ENCODE peak calls at places on chromosomes 4 and X, in six cellular contexts. F is dermis blood vessel endothelial cell; I is activated CD4-positive, CD25-positive, alpha-beta regulatory T cell; O is naive B cell; C is stimulated activated CD4-positive, alpha-beta T cell treated with anti-CD3 and anti-CD28 coated beads, Interleukin-1b, Interleukin-23, amount 100 ng/mL, for 24 hours; B is NCI-H1417. V is an unnamed sample.

GRCh38 chrX:132592880-132593279 is 104.0 kb upstream of the MBNL3 start:
- DNase-seq in O (peak; percentile 5), I (no peak), F (peak; percentile 32), B (peak; percentile 51), C (no peak), V (no peak)

GRCh38 chrX:8913665-8914409 is 112.7 kb upstream of the FAM9A start:
- DNase-seq in O (no peak), B (no peak), F (no peak), I (no peak), C (no peak), V (no peak)

GRCh38 chrX:110806145-110806544 is 10.5 kb upstream of the CHRDL1 start:
- DNase-seq in B (no peak), C (no peak), I (no peak), F (no peak), O (no peak), V (no peak)

GRCh38 chrX:149570668-149571067 is 16.6 kb downstream of the MAGEA9B start:
- DNase-seq in C (no peak), O (no peak), F (no peak), B (no peak), I (no peak), V (no peak)

GRCh38 chrX:121028419-121028818 is 19.0 kb upstream of the GLUD2 start:
- DNase-seq in C (no peak), I (no peak), O (no peak), F (peak; percentile 0), B (no peak), V (no peak)

GRCh38 chr4:80471701-80472100 is 136.2 kb downstream of the CFAP299 start:
- DNase-seq in O (no peak), I (no peak), F (no peak), B (peak; percentile 93), C (no peak), V (no peak)

GRCh38 chr4:93731448-93731847 is 97.1 kb upstream of the ATOH1 start:
- DNase-seq in F (no peak), C (no peak), O (no peak), B (no peak), I (no peak), V (no peak)

GRCh38 chr4:6932918-6933317 is 23.3 kb downstream of the TBC1D14 start:
- DNase-seq in I (no peak), O (no peak), B (no peak), C (no peak), F (no peak), V (no peak)

GRCh38 chr4:48079972-48080391 is 54.1 kb downstream of the TXK start:
- DNase-seq in F (peak; percentile 53), B (no peak), I (no peak), C (no peak), O (no peak), V (no peak)

GRCh38 chr4:139301821-139302611 is at the start of gene NDUFC1:
- DNase-seq in I (peak; percentile 45), F (peak; percentile 67), B (peak; percentile 13), O (peak; percentile 74), C (peak; percentile 54), V (peak; percentile 44)

GRCh38 chr4:94626942-94627341 is 130.8 kb upstream of the BMPR1B start:
- DNase-seq in C (no peak), O (no peak), I (no peak), F (no peak), B (no peak), V (no peak)

GRCh38 chr4:159048166-159048886 is 54.6 kb upstream of the RAPGEF2 start:
- DNase-seq in B (no peak), C (no peak), O (no peak), I (no peak), F (peak; percentile 87), V (no peak)

GRCh38 chr4:20299515-20299914 is 47.8 kb downstream of the SLIT2 start:
- DNase-seq in C (no peak), B (peak; percentile 25), F (peak; percentile 46), I (no peak), O (no peak), V (no peak)

GRCh38 chr4:68591204-68591603 is 15.1 kb upstream of the UGT2B17 start:
- DNase-seq in B (no peak), C (no peak), O (no peak), F (no peak), I (no peak), V (no peak)

GRCh38 chr4:80732010-80732409 is 298.5 kb upstream of the BMP3 start:
- DNase-seq in B (no peak), I (no peak), O (no peak), F (no peak), C (no peak), V (no peak)

GRCh38 chr4:124757121-124757520 is 44.6 kb upstream of the ANKRD50 start:
- DNase-seq in C (no peak), B (no peak), I (no peak), O (no peak), F (no peak), V (no peak)

GRCh38 chr4:7872264-7872771 is 67.3 kb downstream of the AFAP1 start:
- DNase-seq in F (no peak), B (peak; percentile 61), C (no peak), O (no peak), I (no peak), V (no peak)

GRCh38 chr4:13322681-13323101 is 161.4 kb downstream of the RAB28 start:
- DNase-seq in I (no peak), B (no peak), F (no peak), O (no peak), C (no peak), V (no peak)

GRCh38 chr4:18394656-18395055 is 373.1 kb upstream of the LCORL start:
- DNase-seq in O (no peak), F (no peak), I (no peak), C (no peak), B (no peak), V (no peak)

GRCh38 chrX:22343192-22343591 is 70.5 kb downstream of the CBLL2 start:
- DNase-seq in I (no peak), F (no peak), O (no peak), B (no peak), C (no peak), V (no peak)

GRCh38 chr4:139297001-139297410 is 4.3 kb upstream of the NAA15 start:
- DNase-seq in B (no peak), C (no peak), I (no peak), F (no peak), O (no peak), V (no peak)

GRCh38 chrX:137441711-137442110 is 124.2 kb upstream of the ZIC3 start:
- DNase-seq in O (no peak), B (no peak), F (no peak), C (no peak), I (no peak), V (no peak)

GRCh38 chrX:150896632-150897031 is 1.8 kb downstream of the CD99L2 start:
- DNase-seq in I (no peak), B (no peak), O (no peak), C (no peak), F (no peak), V (no peak)

GRCh38 chr4:84389406-84389805 is 109.7 kb downstream of the NKX6-1 start:
- DNase-seq in F (no peak), O (no peak), B (no peak), C (no peak), I (no peak), V (no peak)

GRCh38 chr4:155008389-155008788 is 200.0 kb upstream of the NPY2R start:
- DNase-seq in O (no peak), C (no peak), F (no peak), I (no peak), B (no peak), V (no peak)

GRCh38 chrX:153055827-153056748 is at the start of gene PNMA3:
- DNase-seq in C (no peak), B (no peak), O (no peak), F (no peak), I (no peak), V (no peak)

GRCh38 chrX:153462291-153462690 is 8.1 kb downstream of the HAUS7 start:
- DNase-seq in B (no peak), I (no peak), O (no peak), F (no peak), C (no peak), V (no peak)

GRCh38 chr4:21136231-21136630 is 436.0 kb downstream of the PACRGL start:
- DNase-seq in B (no peak), I (no peak), C (no peak), O (no peak), F (peak; percentile 60), V (no peak)

GRCh38 chr4:77618383-77619241 is 13.0 kb downstream of the CXCL13 start:
- DNase-seq in I (peak; percentile 12), B (peak; percentile 88), C (peak; percentile 42), O (peak; percentile 35), F (peak; percentile 82), V (peak; percentile 44)

GRCh38 chrX:22365460-22365859 is 92.7 kb downstream of the CBLL2 start:
- DNase-seq in O (no peak), C (no peak), B (no peak), F (peak; percentile 70), I (no peak), V (no peak)

GRCh38 chr4:152304220-152304619 is 231.7 kb downstream of the FBXW7 start:
- DNase-seq in B (no peak), F (peak; percentile 34), O (no peak), C (no peak), I (no peak), V (no peak)

GRCh38 chrX:17527135-17527701 is 152.2 kb downstream of the NHS start:
- DNase-seq in O (no peak), B (no peak), I (no peak), C (no peak), F (no peak), V (no peak)

GRCh38 chr4:48244665-48245064 is 25.0 kb downstream of the TEC start:
- DNase-seq in F (no peak), C (no peak), I (no peak), O (no peak), B (no peak), V (no peak)

GRCh38 chrX:15686818-15687685 is 22.4 kb upstream of the CLTRN start:
- DNase-seq in I (peak; percentile 1), B (peak; percentile 54), F (peak; percentile 71), C (peak; percentile 20), O (peak; percentile 64), V (no peak)

GRCh38 chrX:107775734-107776511 is at the start of gene TSC22D3:
- DNase-seq in O (peak; percentile 43), F (peak; percentile 68), I (peak; percentile 6), B (peak; percentile 51), C (no peak), V (peak; percentile 28)

GRCh38 chr4:40909363-40909876 is 159.7 kb downstream of the NSUN7 start:
- DNase-seq in C (peak; percentile 54), B (no peak), F (peak; percentile 96), I (no peak), O (no peak), V (no peak)